ENCODE peak calls at places on chromosomes 4 and X, in six cellular contexts. P, S, Y, D, J and A are unnamed samples.

GRCh38 chr4:16790508-16790907 is 107.9 kb downstream of the LDB2 start:
- DNase-seq in P (no peak), S (no peak), Y (no peak), D (no peak), J (no peak), A (no peak)

GRCh38 chr4:85398276-85398675 is 76.7 kb upstream of the ARHGAP24 start:
- DNase-seq in P (no peak), S (no peak), Y (peak; percentile 75), D (no peak), J (no peak), A (no peak)

GRCh38 chr4:88765729-88766128 is 68.1 kb upstream of the NAP1L5 start:
- DNase-seq in P (no peak), S (no peak), Y (peak; percentile 89), D (no peak), J (peak; percentile 63), A (no peak)

GRCh38 chrX:107629533-107629909 is 1.2 kb downstream of the PRPS1 start:
- DNase-seq in P (no peak), S (no peak), Y (peak; percentile 63), D (no peak), J (peak; percentile 3), A (no peak)

GRCh38 chr4:2698504-2698903 is 57.6 kb downstream of the TNIP2 start:
- DNase-seq in P (no peak), S (no peak), Y (no peak), D (no peak), J (no peak), A (no peak)

GRCh38 chrX:118188977-118189376 is 72.4 kb upstream of the KLHL13 start:
- DNase-seq in P (no peak), S (no peak), Y (no peak), D (no peak), J (no peak), A (no peak)

GRCh38 chrX:72714471-72714916 is 388 bp upstream of the PHKA1 start:
- DNase-seq in P (no peak), S (peak; percentile 52), Y (peak; percentile 75), D (peak; percentile 79), J (peak; percentile 27), A (no peak)

GRCh38 chr4:78059524-78059889 is 2.4 kb downstream of the FRAS1 start:
- DNase-seq in P (peak; percentile 57), S (peak; percentile 76), Y (peak; percentile 92), D (no peak), J (peak; percentile 44), A (peak; percentile 2)

GRCh38 chr4:177339794-177340374 is 30.2 kb downstream of the NEIL3 start:
- DNase-seq in P (no peak), S (no peak), Y (peak; percentile 64), D (no peak), J (peak; percentile 41), A (no peak)

GRCh38 chr4:2302387-2303119 is 40.6 kb upstream of the MXD4 start:
- DNase-seq in P (no peak), S (no peak), Y (no peak), D (no peak), J (no peak), A (no peak)

GRCh38 chr4:17323619-17324400 is 188.1 kb downstream of the QDPR start:
- DNase-seq in P (no peak), S (no peak), Y (peak; percentile 58), D (no peak), J (no peak), A (no peak)

GRCh38 chrX:97984641-97985040 is 1100.9 kb downstream of the RPA4 start:
- DNase-seq in P (no peak), S (no peak), Y (no peak), D (no peak), J (peak; percentile 5), A (no peak)

GRCh38 chr4:127416092-127416491 is 216.7 kb upstream of the INTU start:
- DNase-seq in P (no peak), S (no peak), Y (peak; percentile 23), D (no peak), J (no peak), A (no peak)

GRCh38 chr4:48963042-48963679 is 22.9 kb upstream of the CWH43 start:
- DNase-seq in P (peak; percentile 70), S (peak; percentile 64), Y (peak; percentile 93), D (peak; percentile 56), J (peak; percentile 66), A (peak; percentile 61)

GRCh38 chrX:19866626-19867410 is 20.6 kb downstream of the SH3KBP1 start:
- DNase-seq in P (no peak), S (no peak), Y (no peak), D (no peak), J (no peak), A (no peak)

GRCh38 chrX:136200466-136200865 is 50.7 kb downstream of the MAP7D3 start:
- DNase-seq in P (no peak), S (no peak), Y (peak; percentile 52), D (no peak), J (peak; percentile 42), A (no peak)

GRCh38 chr4:37648084-37648817 is 37.9 kb downstream of the RELL1 start:
- DNase-seq in P (no peak), S (no peak), Y (peak; percentile 96), D (peak; percentile 53), J (peak; percentile 86), A (no peak)

GRCh38 chr4:163679189-163679588 is 184.7 kb downstream of the TMA16 start:
- DNase-seq in P (no peak), S (no peak), Y (peak; percentile 15), D (no peak), J (peak; percentile 46), A (no peak)

GRCh38 chr4:88439161-88439760 is 17.7 kb upstream of the HERC5 start:
- DNase-seq in P (peak; percentile 45), S (no peak), Y (no peak), D (no peak), J (peak; percentile 61), A (no peak)

GRCh38 chrX:136034622-136035021 is 49.4 kb downstream of the SLC9A6 start:
- DNase-seq in P (no peak), S (no peak), Y (peak; percentile 19), D (no peak), J (no peak), A (no peak)

GRCh38 chr4:41304221-41304620 is 47.5 kb downstream of the UCHL1 start:
- DNase-seq in P (no peak), S (no peak), Y (no peak), D (no peak), J (no peak), A (no peak)

GRCh38 chrX:85327060-85327333 is 52.5 kb downstream of the POF1B start:
- DNase-seq in P (no peak), S (no peak), Y (no peak), D (no peak), J (no peak), A (no peak)

GRCh38 chrX:134161162-134161561 is 75.8 kb upstream of the CCDC160 start:
- DNase-seq in P (no peak), S (no peak), Y (no peak), D (no peak), J (no peak), A (no peak)

GRCh38 chr4:125049711-125050110 is 265.0 kb upstream of the FAT4 start:
- DNase-seq in P (no peak), S (no peak), Y (peak; percentile 12), D (no peak), J (no peak), A (no peak)

GRCh38 chr4:152729466-152729865 is 49.7 kb upstream of the TMEM154 start:
- DNase-seq in P (no peak), S (no peak), Y (peak; percentile 90), D (no peak), J (peak; percentile 64), A (no peak)

GRCh38 chrX:109732319-109732779 is 708 bp downstream of the ACSL4 start:
- DNase-seq in P (no peak), S (peak; percentile 45), Y (peak; percentile 61), D (no peak), J (peak; percentile 22), A (peak; percentile 21)

GRCh38 chr4:108143515-108143914 is 25.2 kb downstream of the LEF1 start:
- DNase-seq in P (no peak), S (no peak), Y (no peak), D (no peak), J (no peak), A (no peak)

GRCh38 chrX:84724576-84724975 is 222.3 kb upstream of the HDX start:
- DNase-seq in P (no peak), S (no peak), Y (no peak), D (no peak), J (no peak), A (no peak)

GRCh38 chr4:128811571-128812359 is 2.3 kb downstream of the JADE1 start:
- DNase-seq in P (no peak), S (peak; percentile 86), Y (peak; percentile 93), D (peak; percentile 79), J (peak; percentile 81), A (peak; percentile 48)

GRCh38 chr4:74623041-74623440 is 171.3 kb downstream of the BTC start:
- DNase-seq in P (no peak), S (no peak), Y (peak; percentile 51), D (no peak), J (no peak), A (no peak)

GRCh38 chr4:83250666-83251065 is 33.9 kb downstream of the COQ2 start:
- DNase-seq in P (no peak), S (no peak), Y (no peak), D (no peak), J (no peak), A (no peak)

GRCh38 chr4:10762541-10762940 is 78.0 kb upstream of the CLNK start:
- DNase-seq in P (no peak), S (no peak), Y (peak; percentile 86), D (no peak), J (no peak), A (no peak)

DNA sequence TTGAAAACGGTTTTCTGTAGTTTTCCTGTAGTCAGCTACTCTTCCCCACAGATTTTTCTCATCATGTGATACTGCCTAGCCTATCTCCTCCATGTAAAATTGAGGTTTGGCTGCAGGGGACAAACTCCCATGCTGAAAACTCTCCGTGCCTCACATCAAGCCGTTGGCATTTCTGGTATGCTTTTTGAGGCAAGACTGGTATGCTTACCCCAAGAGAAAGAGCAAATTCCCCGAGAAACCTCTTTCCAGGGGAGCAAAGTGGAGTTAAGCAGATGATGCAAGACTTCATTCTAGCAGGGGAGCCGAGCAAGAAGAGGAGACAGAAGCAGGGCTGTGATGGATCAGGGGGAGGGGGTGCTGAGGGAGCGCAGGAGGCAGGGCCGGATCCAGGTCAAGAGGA is 4.8 kb downstream of the SOWAHD start:
- DNase-seq in P (no peak), S (no peak), Y (peak; percentile 69), D (no peak), J (no peak), A (no peak)
- H3K27ac ChIP-seq in P (peak overlapping the region; percentile 78), S (no peak overlapping the region), Y (peak overlapping the region; percentile 39), D (no peak overlapping the region), J (no peak overlapping the region), A (no peak overlapping the region)

GRCh38 chr4:94497690-94498089 is 45.9 kb downstream of the PDLIM5 start:
- DNase-seq in P (no peak), S (no peak), Y (no peak), D (no peak), J (no peak), A (no peak)
- H3K27ac ChIP-seq in P (no peak overlapping the region), S (no peak overlapping the region), Y (no peak overlapping the region), D (no peak overlapping the region), J (no peak overlapping the region), A (no peak overlapping the region)

GRCh38 chr4:172985552-172985951 is 183.1 kb upstream of the GALNT7 start:
- DNase-seq in P (no peak), S (no peak), Y (no peak), D (no peak), J (no peak), A (no peak)
- H3K27ac ChIP-seq in P (no peak overlapping the region), S (no peak overlapping the region), Y (no peak overlapping the region), D (no peak overlapping the region), J (no peak overlapping the region), A (no peak overlapping the region)

GRCh38 chr4:4666693-4667642 is 125.1 kb upstream of the STX18 start:
- DNase-seq in P (no peak), S (no peak), Y (peak; percentile 62), D (peak; percentile 53), J (no peak), A (no peak)
- H3K27ac ChIP-seq in P (peak overlapping the region; percentile 77), S (peak overlapping the region; percentile 73), Y (peak overlapping the region; percentile 25), D (no peak overlapping the region), J (no peak overlapping the region), A (no peak overlapping the region)